ENCODE peak calls at places on chromosomes 2 and 18, in seven cellular contexts. A is pancreas, Y is brain microvascular endothelial cell, B is BJ, O is upper lobe of left lung, Q is heart right ventricle, I is MM.1S. K is an unnamed sample.

GRCh38 chr2:209549589-209549988 is 125.7 kb downstream of the MAP2 start:
- DNase-seq in A (no peak), Y (no peak), B (no peak), O (no peak), Q (no peak), I (no peak), K (no peak)

GRCh38 chr2:165499131-165499530 is 29.6 kb downstream of the CSRNP3 start:
- DNase-seq in A (no peak), Y (no peak), B (peak), O (no peak), Q (no peak), I (no peak), K (no peak)

GRCh38 chr2:63820969-63821368 is 20.7 kb upstream of the UGP2 start:
- DNase-seq in A (no peak), Y (no peak), B (no peak), O (no peak), Q (no peak), I (no peak), K (no peak)

GRCh38 chr2:98037666-98038339 is 42.1 kb upstream of the TMEM131 start:
- DNase-seq in A (no peak), Y (no peak), B (no peak), O (no peak), Q (no peak), I (no peak), K (peak)

GRCh38 chr2:8540552-8541055 is 141.3 kb upstream of the ID2 start:
- DNase-seq in A (no peak), Y (no peak), B (no peak), O (no peak), Q (no peak), I (no peak), K (no peak)

GRCh38 chr2:147648471-147648870 is 196.4 kb upstream of the ACVR2A start:
- DNase-seq in A (no peak), Y (no peak), B (no peak), O (no peak), Q (no peak), I (no peak), K (no peak)

GRCh38 chr2:191222507-191222906 is 22.7 kb upstream of the MYO1B start:
- DNase-seq in A (no peak), Y (no peak), B (no peak), O (no peak), Q (peak), I (no peak), K (peak)

GRCh38 chr18:36808681-36809080 is 20.1 kb downstream of the TPGS2 start:
- DNase-seq in A (no peak), Y (peak), B (no peak), O (no peak), Q (no peak), I (no peak), K (no peak)

GRCh38 chr2:56199492-56199891 is 15.7 kb downstream of the CCDC85A start:
- DNase-seq in A (no peak), Y (no peak), B (peak), O (no peak), Q (no peak), I (no peak), K (no peak)

GRCh38 chr2:30375915-30376314 is 71.1 kb upstream of the LCLAT1 start:
- DNase-seq in A (no peak), Y (no peak), B (no peak), O (no peak), Q (no peak), I (no peak), K (no peak)

GRCh38 chr2:30374380-30374779 is 72.7 kb upstream of the LCLAT1 start:
- DNase-seq in A (no peak), Y (no peak), B (no peak), O (no peak), Q (no peak), I (no peak), K (no peak)

GRCh38 chr2:30371772-30372373 is 75.2 kb upstream of the LCLAT1 start:
- DNase-seq in A (no peak), Y (no peak), B (no peak), O (no peak), Q (no peak), I (no peak), K (no peak)

GRCh38 chr2:30372836-30373235 is 74.2 kb upstream of the LCLAT1 start:
- DNase-seq in A (no peak), Y (no peak), B (no peak), O (no peak), Q (no peak), I (no peak), K (no peak)

DNA sequence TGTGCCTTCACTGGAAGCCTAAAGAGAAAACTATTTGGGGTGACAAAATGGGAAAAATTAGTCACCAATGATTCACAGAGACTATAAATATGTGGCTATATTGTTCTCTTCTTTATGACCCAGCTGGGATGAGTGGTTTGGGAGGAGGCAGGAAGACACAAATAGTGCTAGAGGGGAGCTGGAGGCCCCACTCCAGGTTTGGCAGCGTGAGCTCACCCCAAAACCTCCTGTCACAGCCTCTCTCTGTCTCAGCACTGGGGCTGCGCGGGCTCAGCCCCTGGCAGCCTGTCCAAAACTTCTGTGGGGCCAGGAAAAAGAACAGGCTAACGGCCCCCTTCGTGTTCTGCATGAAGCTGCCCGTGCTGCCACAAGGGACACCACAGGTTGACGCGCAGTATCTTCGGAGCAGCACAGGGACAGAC is 73.2 kb upstream of the LCLAT1 start:
- DNase-seq in A (no peak), Y (peak), B (peak), O (peak), Q (no peak), I (no peak), K (no peak)
- TF ChIP-seq CTCF in A (no peak), Y (peak), B (peak), O (no peak), Q (no peak), I (no peak), K (no peak)

GRCh38 chr2:102592601-102593000 is 26.8 kb upstream of the SLC9A2 start:
- DNase-seq in A (no peak), Y (peak), B (no peak), O (no peak), Q (no peak), I (no peak), K (no peak)
- TF ChIP-seq CTCF in A (no peak), Y (peak), B (peak), O (peak), Q (no peak), I (peak), K (peak)

GRCh38 chr18:2926528-2926927 is 79.7 kb downstream of the EMILIN2 start:
- DNase-seq in A (no peak), Y (no peak), B (no peak), O (peak), Q (no peak), I (no peak), K (no peak)
- TF ChIP-seq CTCF in A (no peak), Y (no peak), B (no peak), O (no peak), Q (no peak), I (no peak), K (no peak)

DNA sequence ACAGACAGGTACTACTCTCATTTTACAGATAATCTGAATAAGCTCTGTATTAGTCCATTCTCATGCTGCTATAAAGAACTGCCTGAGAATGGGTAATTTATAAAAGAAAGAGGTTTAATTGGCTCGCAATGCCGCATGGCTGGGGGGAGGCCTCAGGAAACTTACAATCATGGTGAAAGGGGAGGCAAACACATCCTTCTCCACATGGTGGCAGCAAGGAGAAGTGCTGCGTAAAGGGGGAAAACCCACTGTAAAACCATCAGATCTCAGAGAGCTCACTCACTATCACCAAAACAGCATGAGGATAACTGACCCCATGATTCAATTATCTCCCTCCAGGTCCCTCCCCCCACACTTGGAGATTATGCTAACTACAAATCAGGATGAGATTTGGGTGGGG is 254.4 kb downstream of the KCNE4 start:
- DNase-seq in A (no peak), Y (peak), B (no peak), O (no peak), Q (no peak), I (peak), K (peak)
- TF ChIP-seq CTCF in A (no peak), Y (peak), B (peak), O (no peak), Q (no peak), I (peak), K (peak)

GRCh38 chr2:23803965-23804542 is 122.9 kb downstream of the ATAD2B start:
- DNase-seq in A (peak), Y (peak), B (no peak), O (no peak), Q (peak), I (no peak), K (no peak)
- TF ChIP-seq CTCF in A (no peak), Y (peak), B (peak), O (peak), Q (no peak), I (peak), K (no peak)

GRCh38 chr2:219492575-219492974 is 6.1 kb upstream of the GMPPA start:
- DNase-seq in A (no peak), Y (no peak), B (no peak), O (peak), Q (no peak), I (no peak), K (no peak)
- TF ChIP-seq CTCF in A (no peak), Y (no peak), B (no peak), O (no peak), Q (no peak), I (peak), K (no peak)